ENCODE peak calls at places on chromosomes 13 and 19, in five cellular contexts. One of them, this sample, is unnamed.

GRCh38 chr13:114113961-114114360 is 18.5 kb downstream of the RASA3 start:
- DNase-seq in H9: no peak
- DNase-seq in MCF 10A: no peak
- DNase-seq in body of pancreas: no peak
- DNase-seq in brain microvascular endothelial cell: no peak
- DNase-seq in this sample: no peak

GRCh38 chr13:97222934-97223710 is 989 bp downstream of the MBNL2 start:
- DNase-seq in brain microvascular endothelial cell: no peak
- DNase-seq in MCF 10A: no peak
- DNase-seq in body of pancreas: no peak
- DNase-seq in H9: no peak
- DNase-seq in this sample: no peak

GRCh38 chr13:88263808-88264207 is 592.6 kb downstream of the SLITRK5 start:
- DNase-seq in body of pancreas: no peak
- DNase-seq in MCF 10A: no peak
- DNase-seq in brain microvascular endothelial cell: no peak
- DNase-seq in H9: no peak
- DNase-seq in this sample: no peak

GRCh38 chr13:35789335-35790166 is 313.1 kb upstream of the MAB21L1 start:
- DNase-seq in body of pancreas: no peak
- DNase-seq in MCF 10A: peak
- DNase-seq in H9: no peak
- DNase-seq in brain microvascular endothelial cell: peak
- DNase-seq in this sample: no peak

GRCh38 chr19:48837081-48837524 is 812 bp upstream of the HSD17B14 start:
- DNase-seq in MCF 10A: no peak
- DNase-seq in H9: peak
- DNase-seq in brain microvascular endothelial cell: peak
- DNase-seq in body of pancreas: peak
- DNase-seq in this sample: peak

GRCh38 chr13:57982782-57983181 is 351.2 kb downstream of the PCDH17 start:
- DNase-seq in body of pancreas: no peak
- DNase-seq in H9: no peak
- DNase-seq in brain microvascular endothelial cell: no peak
- DNase-seq in MCF 10A: no peak
- DNase-seq in this sample: no peak

GRCh38 chr13:100984349-100984748 is 309.8 kb upstream of the TMTC4 start:
- DNase-seq in H9: no peak
- DNase-seq in MCF 10A: no peak
- DNase-seq in brain microvascular endothelial cell: no peak
- DNase-seq in body of pancreas: no peak
- DNase-seq in this sample: no peak

GRCh38 chr19:6753178-6754031 is 13.8 kb downstream of the SH2D3A start:
- DNase-seq in body of pancreas: peak
- DNase-seq in brain microvascular endothelial cell: peak
- DNase-seq in H9: peak
- DNase-seq in MCF 10A: peak
- DNase-seq in this sample: peak

GRCh38 chr13:52868190-52868589 is 19.8 kb upstream of the PCDH8 start:
- DNase-seq in MCF 10A: no peak
- DNase-seq in H9: no peak
- DNase-seq in brain microvascular endothelial cell: no peak
- DNase-seq in body of pancreas: no peak
- DNase-seq in this sample: no peak

GRCh38 chr13:106213028-106213427 is 322.4 kb downstream of the EFNB2 start:
- DNase-seq in H9: no peak
- DNase-seq in body of pancreas: no peak
- DNase-seq in MCF 10A: no peak
- DNase-seq in brain microvascular endothelial cell: no peak
- DNase-seq in this sample: no peak

GRCh38 chr19:36719687-36720556 is 32.5 kb downstream of the ZNF567 start:
- DNase-seq in H9: no peak
- DNase-seq in brain microvascular endothelial cell: no peak
- DNase-seq in body of pancreas: no peak
- DNase-seq in MCF 10A: no peak
- DNase-seq in this sample: no peak

GRCh38 chr19:14775855-14776254 is 2.5 kb downstream of the ADGRE2 start:
- DNase-seq in body of pancreas: no peak
- DNase-seq in brain microvascular endothelial cell: no peak
- DNase-seq in MCF 10A: no peak
- DNase-seq in H9: peak
- DNase-seq in this sample: no peak

GRCh38 chr19:3274245-3275067 is 50.0 kb downstream of the CELF5 start:
- DNase-seq in H9: no peak
- DNase-seq in MCF 10A: no peak
- DNase-seq in brain microvascular endothelial cell: no peak
- DNase-seq in body of pancreas: no peak
- DNase-seq in this sample: no peak

GRCh38 chr19:3276341-3276799 is 51.9 kb downstream of the CELF5 start:
- DNase-seq in H9: peak
- DNase-seq in brain microvascular endothelial cell: no peak
- DNase-seq in body of pancreas: peak
- DNase-seq in MCF 10A: peak
- DNase-seq in this sample: peak

GRCh38 chr19:3277649-3278048 is 53.2 kb downstream of the CELF5 start:
- DNase-seq in body of pancreas: no peak
- DNase-seq in MCF 10A: no peak
- DNase-seq in brain microvascular endothelial cell: no peak
- DNase-seq in H9: no peak
- DNase-seq in this sample: no peak

GRCh38 chr19:3275068-3275582 is 50.7 kb downstream of the CELF5 start:
- DNase-seq in brain microvascular endothelial cell: peak
- DNase-seq in MCF 10A: no peak
- DNase-seq in body of pancreas: no peak
- DNase-seq in H9: peak
- DNase-seq in this sample: peak

GRCh38 chr19:3275583-3276340 is 51.3 kb downstream of the CELF5 start:
- DNase-seq in brain microvascular endothelial cell: peak
- DNase-seq in H9: peak
- DNase-seq in MCF 10A: peak
- DNase-seq in body of pancreas: peak
- DNase-seq in this sample: peak
- TF ChIP-seq CTCF in brain microvascular endothelial cell: no peak
- TF ChIP-seq CTCF in H9: peak
- TF ChIP-seq CTCF in MCF 10A: no peak
- TF ChIP-seq CTCF in body of pancreas: no peak
- TF ChIP-seq CTCF in this sample: peak

GRCh38 chr19:16199275-16199932 is 1.7 kb downstream of the AP1M1 start:
- DNase-seq in MCF 10A: no peak
- DNase-seq in brain microvascular endothelial cell: no peak
- DNase-seq in body of pancreas: no peak
- DNase-seq in H9: no peak
- DNase-seq in this sample: no peak

GRCh38 chr19:16200776-16201391 is 3.2 kb downstream of the AP1M1 start:
- DNase-seq in MCF 10A: no peak
- DNase-seq in body of pancreas: no peak
- DNase-seq in H9: no peak
- DNase-seq in brain microvascular endothelial cell: no peak
- DNase-seq in this sample: no peak

GRCh38 chr19:16202320-16203255 is 4.9 kb downstream of the AP1M1 start:
- DNase-seq in body of pancreas: no peak
- DNase-seq in H9: no peak
- DNase-seq in brain microvascular endothelial cell: no peak
- DNase-seq in MCF 10A: no peak
- DNase-seq in this sample: no peak

GRCh38 chr19:16198363-16198636 is 589 bp downstream of the AP1M1 start:
- DNase-seq in MCF 10A: no peak
- DNase-seq in body of pancreas: no peak
- DNase-seq in H9: no peak
- DNase-seq in brain microvascular endothelial cell: no peak
- DNase-seq in this sample: peak

GRCh38 chr19:16200038-16200775 is 2.5 kb downstream of the AP1M1 start:
- DNase-seq in MCF 10A: peak
- DNase-seq in H9: no peak
- DNase-seq in brain microvascular endothelial cell: no peak
- DNase-seq in body of pancreas: no peak
- DNase-seq in this sample: no peak
- TF ChIP-seq CTCF in MCF 10A: no peak
- TF ChIP-seq CTCF in H9: peak
- TF ChIP-seq CTCF in brain microvascular endothelial cell: no peak
- TF ChIP-seq CTCF in body of pancreas: no peak
- TF ChIP-seq CTCF in this sample: no peak

GRCh38 chr19:13260883-13261653 is 110.9 kb downstream of the IER2 start:
- DNase-seq in brain microvascular endothelial cell: peak
- DNase-seq in H9: no peak
- DNase-seq in body of pancreas: peak
- DNase-seq in MCF 10A: peak
- DNase-seq in this sample: no peak
- TF ChIP-seq CTCF in brain microvascular endothelial cell: peak
- TF ChIP-seq CTCF in H9: no peak
- TF ChIP-seq CTCF in body of pancreas: no peak
- TF ChIP-seq CTCF in MCF 10A: no peak
- TF ChIP-seq CTCF in this sample: no peak

GRCh38 chr19:31337007-31337914 is 12.0 kb downstream of the TSHZ3 start:
- DNase-seq in body of pancreas: no peak
- DNase-seq in H9: no peak
- DNase-seq in MCF 10A: no peak
- DNase-seq in brain microvascular endothelial cell: no peak
- DNase-seq in this sample: no peak

GRCh38 chr19:31339405-31339804 is 9.8 kb downstream of the TSHZ3 start:
- DNase-seq in body of pancreas: no peak
- DNase-seq in brain microvascular endothelial cell: no peak
- DNase-seq in MCF 10A: no peak
- DNase-seq in H9: peak
- DNase-seq in this sample: no peak

GRCh38 chr19:31340059-31341025 is 8.9 kb downstream of the TSHZ3 start:
- DNase-seq in H9: peak
- DNase-seq in brain microvascular endothelial cell: no peak
- DNase-seq in MCF 10A: no peak
- DNase-seq in body of pancreas: no peak
- DNase-seq in this sample: no peak

GRCh38 chr19:31335716-31336115 is 13.5 kb downstream of the TSHZ3 start:
- DNase-seq in MCF 10A: no peak
- DNase-seq in H9: no peak
- DNase-seq in brain microvascular endothelial cell: no peak
- DNase-seq in body of pancreas: no peak
- DNase-seq in this sample: no peak

DNA sequence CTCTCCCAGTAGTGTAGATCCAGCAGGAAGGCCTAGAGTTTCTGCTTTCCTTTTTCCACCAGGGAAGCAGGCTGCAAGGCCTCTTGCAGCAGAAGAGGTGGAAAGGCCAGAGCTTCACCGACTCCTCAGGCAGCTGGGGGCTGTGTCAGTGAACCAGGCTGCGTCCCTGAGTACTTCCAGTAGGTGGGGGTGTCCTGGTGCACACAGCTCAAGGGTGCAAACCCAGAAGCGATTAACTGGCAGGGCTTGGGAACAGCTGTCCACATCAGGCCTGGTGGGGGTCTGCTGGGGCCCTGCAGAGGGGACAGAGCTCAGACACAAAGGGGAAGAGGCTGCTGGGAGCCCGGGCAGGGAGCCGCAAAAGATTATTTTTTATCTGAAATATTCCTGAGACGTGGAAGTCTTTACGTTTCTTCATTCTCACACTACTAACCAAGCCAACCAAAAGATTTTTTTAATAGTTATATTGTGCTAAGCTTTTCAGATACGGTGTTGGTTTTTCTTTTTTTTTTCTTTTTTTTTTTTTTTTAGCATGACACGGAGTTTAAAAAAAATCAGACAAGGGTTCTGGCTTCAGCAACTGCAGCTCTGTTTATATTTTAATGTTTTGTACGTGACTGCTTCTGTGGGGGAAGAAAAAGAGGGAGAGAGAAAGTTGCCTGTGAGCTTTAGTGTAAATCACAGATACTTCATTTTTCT is 11.0 kb downstream of the TSHZ3 start:
- DNase-seq in H9: peak
- DNase-seq in MCF 10A: no peak
- DNase-seq in brain microvascular endothelial cell: peak
- DNase-seq in body of pancreas: peak
- DNase-seq in this sample: peak
- TF ChIP-seq CTCF in H9: peak
- TF ChIP-seq CTCF in MCF 10A: no peak
- TF ChIP-seq CTCF in brain microvascular endothelial cell: peak
- TF ChIP-seq CTCF in body of pancreas: no peak
- TF ChIP-seq CTCF in this sample: peak

GRCh38 chr19:18488403-18488723 is 33.5 kb downstream of the ELL start:
- DNase-seq in brain microvascular endothelial cell: no peak
- DNase-seq in MCF 10A: peak
- DNase-seq in body of pancreas: no peak
- DNase-seq in H9: no peak
- DNase-seq in this sample: no peak
- TF ChIP-seq CTCF in brain microvascular endothelial cell: peak
- TF ChIP-seq CTCF in MCF 10A: peak
- TF ChIP-seq CTCF in body of pancreas: no peak
- TF ChIP-seq CTCF in H9: no peak
- TF ChIP-seq CTCF in this sample: peak

This sample was measured in glutamatergic neuron.